ENCODE peak calls at places on chromosome 10, in four cellular contexts. M is mesendoderm, K is IMR-90, T is H1. Q is an unnamed sample.

GRCh38 chr10:130971123-130971435 is 340.4 kb downstream of the TCERG1L start:
- DNase-seq in M (no peak), K (no peak), T (no peak), Q (no peak)

GRCh38 chr10:60629332-60629731 is 148.9 kb upstream of the CDK1 start:
- DNase-seq in M (peak; percentile 63), K (no peak), T (no peak), Q (no peak)

GRCh38 chr10:67017218-67017617 is 91.4 kb downstream of the LRRTM3 start:
- DNase-seq in M (no peak), K (no peak), T (no peak), Q (no peak)

GRCh38 chr10:44193567-44194220 is 191.2 kb downstream of the CXCL12 start:
- DNase-seq in M (no peak), K (no peak), T (no peak), Q (no peak)

GRCh38 chr10:78977761-78978305 is 90.9 kb upstream of the ZMIZ1 start:
- DNase-seq in M (peak; percentile 48), K (peak; percentile 79), T (no peak), Q (no peak)

GRCh38 chr10:62166331-62167154 is 102.1 kb downstream of the RTKN2 start:
- DNase-seq in M (no peak), K (peak; percentile 65), T (no peak), Q (no peak)

GRCh38 chr10:48215148-48215982 is 59.1 kb downstream of the FRMPD2 start:
- DNase-seq in M (peak; percentile 78), K (peak; percentile 20), T (peak; percentile 82), Q (peak; percentile 72)

GRCh38 chr10:35412900-35413491 is 76.7 kb downstream of the CCNY start:
- DNase-seq in M (peak; percentile 37), K (peak; percentile 61), T (no peak), Q (no peak)

GRCh38 chr10:77661674-77662073 is 24.1 kb upstream of the KCNMA1 start:
- DNase-seq in M (no peak), K (no peak), T (peak; percentile 41), Q (no peak)

GRCh38 chr10:87750001-87750651 is 67.9 kb downstream of the ATAD1 start:
- DNase-seq in M (peak; percentile 66), K (peak; percentile 61), T (no peak), Q (no peak)

GRCh38 chr10:61786728-61787127 is 114.8 kb upstream of the ARID5B start:
- DNase-seq in M (no peak), K (peak; percentile 85), T (no peak), Q (no peak)

GRCh38 chr10:20142311-20142710 is 326.1 kb downstream of the PLXDC2 start:
- DNase-seq in M (peak; percentile 14), K (no peak), T (no peak), Q (no peak)

GRCh38 chr10:93383562-93383981 is 98.6 kb downstream of the MYOF start:
- DNase-seq in M (peak; percentile 59), K (peak; percentile 98), T (no peak), Q (peak; percentile 41)

GRCh38 chr10:75176046-75176445 is 34.5 kb upstream of the VDAC2 start:
- DNase-seq in M (no peak), K (no peak), T (no peak), Q (no peak)
- H4K5ac ChIP-seq in M (no peak overlapping the region), K (no peak overlapping the region), T (no peak overlapping the region), Q (no peak overlapping the region)

GRCh38 chr10:115706482-115707076 is 566.4 kb downstream of the GFRA1 start:
- DNase-seq in M (peak; percentile 39), K (peak; percentile 30), T (no peak), Q (no peak)
- H4K5ac ChIP-seq in M (no peak overlapping the region), K (no peak overlapping the region), T (no peak overlapping the region), Q (no peak overlapping the region)

GRCh38 chr10:4587466-4587865 is 238.5 kb upstream of the AKR1E2 start:
- DNase-seq in M (no peak), K (no peak), T (no peak), Q (no peak)
- H4K5ac ChIP-seq in M (no peak overlapping the region), K (no peak overlapping the region), T (no peak overlapping the region), Q (no peak overlapping the region)

GRCh38 chr10:114356786-114357588 is 47.3 kb downstream of the AFAP1L2 start:
- DNase-seq in M (no peak), K (peak; percentile 70), T (no peak), Q (no peak)

GRCh38 chr10:114357591-114357990 is 46.7 kb downstream of the AFAP1L2 start:
- DNase-seq in M (no peak), K (no peak), T (no peak), Q (no peak)

GRCh38 chr10:114362831-114363355 is 41.4 kb downstream of the AFAP1L2 start:
- DNase-seq in M (no peak), K (no peak), T (no peak), Q (no peak)

GRCh38 chr10:114359041-114359952 is 45.0 kb downstream of the AFAP1L2 start:
- DNase-seq in M (peak; percentile 38), K (no peak), T (no peak), Q (no peak)

GRCh38 chr10:114359953-114360345 is 44.4 kb downstream of the AFAP1L2 start:
- DNase-seq in M (no peak), K (no peak), T (no peak), Q (no peak)
- H4K5ac ChIP-seq in M (no peak overlapping the region), K (no peak overlapping the region), T (no peak overlapping the region), Q (no peak overlapping the region)

GRCh38 chr10:103969436-103969835 is 2.5 kb downstream of the SLK start:
- DNase-seq in M (no peak), K (no peak), T (no peak), Q (no peak)

GRCh38 chr10:103969857-103970627 is 3.1 kb downstream of the SLK start:
- DNase-seq in M (no peak), K (no peak), T (no peak), Q (no peak)

GRCh38 chr10:103967433-103968142 is 648 bp downstream of the SLK start:
- DNase-seq in M (peak; percentile 37), K (no peak), T (no peak), Q (no peak)

GRCh38 chr10:103968441-103969391 is 1.8 kb downstream of the SLK start:
- DNase-seq in M (no peak), K (peak; percentile 24), T (no peak), Q (no peak)

GRCh38 chr10:103966671-103967432 is at the start of gene SLK:
- DNase-seq in M (peak; percentile 60), K (peak; percentile 79), T (peak; percentile 77), Q (peak; percentile 50)
- H4K5ac ChIP-seq in M (no peak within 1 kb of the TSS), K (peak within 1 kb of the TSS; percentile 88), T (no peak within 1 kb of the TSS), Q (no peak within 1 kb of the TSS)